ENCODE peak calls at places on chromosomes 13 and 19, in nine cellular contexts. One of them, this sample, is unnamed.
A peak's percentile ranks its signal among the peaks of the same experiment; 100 is the strongest.

GRCh38 chr19:1166872-1167573 is 7.0 kb downstream of the SBNO2 start:
- DNase-seq in retinal pigment epithelial cell: no peak
- DNase-seq in left ventricle myocardium inferior: no peak
- DNase-seq in MG63: no peak
- DNase-seq in ovary: peak; percentile 39
- DNase-seq in breast epithelium: peak; percentile 61
- DNase-seq in GM06990: no peak
- DNase-seq in CD8-positive, alpha-beta T cell: no peak
- DNase-seq in CD8-positive, alpha-beta memory T cell: no peak
- DNase-seq in this sample: peak; percentile 50

GRCh38 chr19:485583-486236 is 10.6 kb upstream of the MADCAM1 start:
- DNase-seq in retinal pigment epithelial cell: peak; percentile 78
- DNase-seq in left ventricle myocardium inferior: peak; percentile 48
- DNase-seq in MG63: peak; percentile 46
- DNase-seq in ovary: no peak
- DNase-seq in breast epithelium: peak; percentile 75
- DNase-seq in GM06990: no peak
- DNase-seq in CD8-positive, alpha-beta T cell: no peak
- DNase-seq in CD8-positive, alpha-beta memory T cell: no peak
- DNase-seq in this sample: peak; percentile 74

GRCh38 chr19:41577144-41577830 is 1.3 kb downstream of the CEACAM21 start:
- DNase-seq in retinal pigment epithelial cell: no peak
- DNase-seq in left ventricle myocardium inferior: no peak
- DNase-seq in MG63: no peak
- DNase-seq in ovary: no peak
- DNase-seq in breast epithelium: no peak
- DNase-seq in GM06990: no peak
- DNase-seq in CD8-positive, alpha-beta T cell: no peak
- DNase-seq in CD8-positive, alpha-beta memory T cell: no peak
- DNase-seq in this sample: no peak

GRCh38 chr13:50691176-50691681 is 152.3 kb downstream of the DLEU7 start:
- DNase-seq in retinal pigment epithelial cell: no peak
- DNase-seq in left ventricle myocardium inferior: no peak
- DNase-seq in MG63: no peak
- DNase-seq in ovary: no peak
- DNase-seq in breast epithelium: no peak
- DNase-seq in GM06990: no peak
- DNase-seq in CD8-positive, alpha-beta T cell: no peak
- DNase-seq in CD8-positive, alpha-beta memory T cell: no peak
- DNase-seq in this sample: no peak

GRCh38 chr13:23588576-23589141 is 18.4 kb downstream of the TNFRSF19 start:
- DNase-seq in retinal pigment epithelial cell: no peak
- DNase-seq in left ventricle myocardium inferior: no peak
- DNase-seq in MG63: no peak
- DNase-seq in ovary: no peak
- DNase-seq in breast epithelium: no peak
- DNase-seq in GM06990: no peak
- DNase-seq in CD8-positive, alpha-beta T cell: no peak
- DNase-seq in CD8-positive, alpha-beta memory T cell: no peak
- DNase-seq in this sample: no peak

GRCh38 chr13:40789275-40790231 is at the start of gene SLC25A15:
- DNase-seq in retinal pigment epithelial cell: peak; percentile 38
- DNase-seq in left ventricle myocardium inferior: peak; percentile 85
- DNase-seq in MG63: peak; percentile 90
- DNase-seq in ovary: peak; percentile 68
- DNase-seq in breast epithelium: peak; percentile 44
- DNase-seq in GM06990: peak; percentile 86
- DNase-seq in CD8-positive, alpha-beta T cell: peak; percentile 65
- DNase-seq in CD8-positive, alpha-beta memory T cell: peak; percentile 68
- DNase-seq in this sample: peak; percentile 95

GRCh38 chr13:110231348-110232047 is 75.5 kb downstream of the COL4A1 start:
- DNase-seq in retinal pigment epithelial cell: no peak
- DNase-seq in left ventricle myocardium inferior: no peak
- DNase-seq in MG63: no peak
- DNase-seq in ovary: no peak
- DNase-seq in breast epithelium: no peak
- DNase-seq in GM06990: no peak
- DNase-seq in CD8-positive, alpha-beta T cell: no peak
- DNase-seq in CD8-positive, alpha-beta memory T cell: no peak
- DNase-seq in this sample: no peak

GRCh38 chr19:11745871-11746270 is 7.1 kb upstream of the ZNF823 start:
- DNase-seq in retinal pigment epithelial cell: no peak
- DNase-seq in left ventricle myocardium inferior: no peak
- DNase-seq in MG63: no peak
- DNase-seq in ovary: no peak
- DNase-seq in breast epithelium: no peak
- DNase-seq in GM06990: no peak
- DNase-seq in CD8-positive, alpha-beta T cell: no peak
- DNase-seq in CD8-positive, alpha-beta memory T cell: no peak
- DNase-seq in this sample: no peak

GRCh38 chr19:15923702-15924101 is 10.6 kb downstream of the CYP4F11 start:
- DNase-seq in retinal pigment epithelial cell: no peak
- DNase-seq in left ventricle myocardium inferior: no peak
- DNase-seq in MG63: no peak
- DNase-seq in ovary: no peak
- DNase-seq in breast epithelium: no peak
- DNase-seq in GM06990: no peak
- DNase-seq in CD8-positive, alpha-beta T cell: no peak
- DNase-seq in CD8-positive, alpha-beta memory T cell: no peak
- DNase-seq in this sample: no peak

GRCh38 chr19:46668662-46669061 is 7.7 kb upstream of the DACT3 start:
- DNase-seq in retinal pigment epithelial cell: no peak
- DNase-seq in left ventricle myocardium inferior: no peak
- DNase-seq in MG63: no peak
- DNase-seq in ovary: no peak
- DNase-seq in breast epithelium: no peak
- DNase-seq in GM06990: no peak
- DNase-seq in CD8-positive, alpha-beta T cell: no peak
- DNase-seq in CD8-positive, alpha-beta memory T cell: no peak
- DNase-seq in this sample: no peak

GRCh38 chr13:105817498-105817897 is 718.0 kb downstream of the EFNB2 start:
- DNase-seq in retinal pigment epithelial cell: no peak
- DNase-seq in left ventricle myocardium inferior: no peak
- DNase-seq in MG63: no peak
- DNase-seq in ovary: no peak
- DNase-seq in breast epithelium: no peak
- DNase-seq in GM06990: no peak
- DNase-seq in CD8-positive, alpha-beta T cell: no peak
- DNase-seq in CD8-positive, alpha-beta memory T cell: no peak
- DNase-seq in this sample: no peak

GRCh38 chr13:75637101-75637774 is 1.1 kb downstream of the LMO7 start:
- DNase-seq in retinal pigment epithelial cell: no peak
- DNase-seq in left ventricle myocardium inferior: no peak
- DNase-seq in MG63: peak; percentile 16
- DNase-seq in ovary: no peak
- DNase-seq in breast epithelium: no peak
- DNase-seq in GM06990: no peak
- DNase-seq in CD8-positive, alpha-beta T cell: no peak
- DNase-seq in CD8-positive, alpha-beta memory T cell: no peak
- DNase-seq in this sample: no peak

GRCh38 chr19:6676288-6676687 is 6.3 kb upstream of the TNFSF14 start:
- DNase-seq in retinal pigment epithelial cell: no peak
- DNase-seq in left ventricle myocardium inferior: no peak
- DNase-seq in MG63: no peak
- DNase-seq in ovary: no peak
- DNase-seq in breast epithelium: no peak
- DNase-seq in GM06990: no peak
- DNase-seq in CD8-positive, alpha-beta T cell: no peak
- DNase-seq in CD8-positive, alpha-beta memory T cell: no peak
- DNase-seq in this sample: no peak

GRCh38 chr19:6677495-6677894 is 7.5 kb upstream of the TNFSF14 start:
- DNase-seq in retinal pigment epithelial cell: no peak
- DNase-seq in left ventricle myocardium inferior: no peak
- DNase-seq in MG63: no peak
- DNase-seq in ovary: no peak
- DNase-seq in breast epithelium: no peak
- DNase-seq in GM06990: no peak
- DNase-seq in CD8-positive, alpha-beta T cell: no peak
- DNase-seq in CD8-positive, alpha-beta memory T cell: no peak
- DNase-seq in this sample: no peak

GRCh38 chr19:6671960-6672359 is 2.0 kb upstream of the TNFSF14 start:
- DNase-seq in retinal pigment epithelial cell: no peak
- DNase-seq in left ventricle myocardium inferior: no peak
- DNase-seq in MG63: no peak
- DNase-seq in ovary: no peak
- DNase-seq in breast epithelium: no peak
- DNase-seq in GM06990: no peak
- DNase-seq in CD8-positive, alpha-beta T cell: no peak
- DNase-seq in CD8-positive, alpha-beta memory T cell: no peak
- DNase-seq in this sample: no peak

GRCh38 chr19:6672693-6673290 is 2.8 kb upstream of the TNFSF14 start:
- DNase-seq in retinal pigment epithelial cell: no peak
- DNase-seq in left ventricle myocardium inferior: no peak
- DNase-seq in MG63: no peak
- DNase-seq in ovary: no peak
- DNase-seq in breast epithelium: no peak
- DNase-seq in GM06990: no peak
- DNase-seq in CD8-positive, alpha-beta T cell: no peak
- DNase-seq in CD8-positive, alpha-beta memory T cell: no peak
- DNase-seq in this sample: no peak

DNA sequence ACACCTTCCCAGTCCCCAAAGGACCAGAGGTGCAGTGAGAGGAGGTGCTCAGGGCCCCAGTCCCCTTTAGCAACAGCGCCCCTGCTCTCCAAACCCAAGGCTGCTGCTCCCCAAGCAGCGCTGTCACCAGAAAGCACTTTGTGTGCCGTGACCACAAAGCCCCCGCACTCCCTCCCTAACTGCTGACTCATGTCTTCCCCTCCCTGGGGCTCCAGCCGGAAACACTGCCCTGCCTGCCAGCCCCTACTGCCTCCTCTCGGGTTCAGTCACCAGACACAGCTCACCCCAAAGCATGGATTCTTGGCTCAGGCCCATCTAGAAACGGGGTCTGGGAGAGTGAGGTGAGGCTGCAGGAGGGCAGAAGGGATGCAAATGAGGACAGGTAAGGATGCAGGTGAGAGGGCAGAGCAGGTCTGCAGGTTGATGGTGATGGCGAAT is 4.9 kb upstream of the TNFSF14 start:
- DNase-seq in retinal pigment epithelial cell: peak; percentile 47
- DNase-seq in left ventricle myocardium inferior: peak; percentile 50
- DNase-seq in MG63: peak; percentile 71
- DNase-seq in ovary: no peak
- DNase-seq in breast epithelium: peak; percentile 36
- DNase-seq in GM06990: peak; percentile 88
- DNase-seq in CD8-positive, alpha-beta T cell: peak; percentile 78
- DNase-seq in CD8-positive, alpha-beta memory T cell: peak; percentile 84
- DNase-seq in this sample: peak; percentile 61
- H3K4me3 ChIP-seq in retinal pigment epithelial cell: no peak overlapping the region
- H3K4me3 ChIP-seq in left ventricle myocardium inferior: no peak overlapping the region
- H3K4me3 ChIP-seq in MG63: no peak overlapping the region
- H3K4me3 ChIP-seq in ovary: no peak overlapping the region
- H3K4me3 ChIP-seq in breast epithelium: no peak overlapping the region
- H3K4me3 ChIP-seq in GM06990: peak overlapping the region; percentile 47
- H3K4me3 ChIP-seq in CD8-positive, alpha-beta T cell: no peak overlapping the region
- H3K4me3 ChIP-seq in CD8-positive, alpha-beta memory T cell: peak overlapping the region; percentile 32
- H3K4me3 ChIP-seq in this sample: no peak overlapping the region

GRCh38 chr13:59963827-59964226 is 199.9 kb downstream of the DIAPH3 start:
- DNase-seq in retinal pigment epithelial cell: no peak
- DNase-seq in left ventricle myocardium inferior: no peak
- DNase-seq in MG63: no peak
- DNase-seq in ovary: no peak
- DNase-seq in breast epithelium: no peak
- DNase-seq in GM06990: no peak
- DNase-seq in CD8-positive, alpha-beta T cell: no peak
- DNase-seq in CD8-positive, alpha-beta memory T cell: no peak
- DNase-seq in this sample: no peak
- H3K4me3 ChIP-seq in retinal pigment epithelial cell: no peak overlapping the region
- H3K4me3 ChIP-seq in left ventricle myocardium inferior: no peak overlapping the region
- H3K4me3 ChIP-seq in MG63: no peak overlapping the region
- H3K4me3 ChIP-seq in ovary: no peak overlapping the region
- H3K4me3 ChIP-seq in breast epithelium: no peak overlapping the region
- H3K4me3 ChIP-seq in GM06990: no peak overlapping the region
- H3K4me3 ChIP-seq in CD8-positive, alpha-beta T cell: no peak overlapping the region
- H3K4me3 ChIP-seq in CD8-positive, alpha-beta memory T cell: no peak overlapping the region
- H3K4me3 ChIP-seq in this sample: no peak overlapping the region

GRCh38 chr19:55442372-55443044 is 592 bp downstream of the SHISA7 start:
- DNase-seq in retinal pigment epithelial cell: no peak
- DNase-seq in left ventricle myocardium inferior: no peak
- DNase-seq in MG63: no peak
- DNase-seq in ovary: no peak
- DNase-seq in breast epithelium: no peak
- DNase-seq in GM06990: no peak
- DNase-seq in CD8-positive, alpha-beta T cell: no peak
- DNase-seq in CD8-positive, alpha-beta memory T cell: no peak
- DNase-seq in this sample: no peak

GRCh38 chr19:55443045-55443823 is at the start of gene SHISA7:
- DNase-seq in retinal pigment epithelial cell: no peak
- DNase-seq in left ventricle myocardium inferior: no peak
- DNase-seq in MG63: no peak
- DNase-seq in ovary: no peak
- DNase-seq in breast epithelium: no peak
- DNase-seq in GM06990: no peak
- DNase-seq in CD8-positive, alpha-beta T cell: no peak
- DNase-seq in CD8-positive, alpha-beta memory T cell: no peak
- DNase-seq in this sample: no peak

GRCh38 chr19:55441319-55441691 is 1.8 kb downstream of the SHISA7 start:
- DNase-seq in retinal pigment epithelial cell: no peak
- DNase-seq in left ventricle myocardium inferior: no peak
- DNase-seq in MG63: no peak
- DNase-seq in ovary: no peak
- DNase-seq in breast epithelium: no peak
- DNase-seq in GM06990: no peak
- DNase-seq in CD8-positive, alpha-beta T cell: no peak
- DNase-seq in CD8-positive, alpha-beta memory T cell: no peak
- DNase-seq in this sample: no peak

GRCh38 chr19:55440411-55441105 is 2.5 kb downstream of the SHISA7 start:
- DNase-seq in retinal pigment epithelial cell: no peak
- DNase-seq in left ventricle myocardium inferior: no peak
- DNase-seq in MG63: no peak
- DNase-seq in ovary: no peak
- DNase-seq in breast epithelium: no peak
- DNase-seq in GM06990: no peak
- DNase-seq in CD8-positive, alpha-beta T cell: no peak
- DNase-seq in CD8-positive, alpha-beta memory T cell: no peak
- DNase-seq in this sample: no peak

GRCh38 chr19:55441692-55442321 is 1.3 kb downstream of the SHISA7 start:
- DNase-seq in retinal pigment epithelial cell: no peak
- DNase-seq in left ventricle myocardium inferior: no peak
- DNase-seq in MG63: no peak
- DNase-seq in ovary: no peak
- DNase-seq in breast epithelium: no peak
- DNase-seq in GM06990: no peak
- DNase-seq in CD8-positive, alpha-beta T cell: no peak
- DNase-seq in CD8-positive, alpha-beta memory T cell: no peak
- DNase-seq in this sample: no peak
- H3K4me3 ChIP-seq in retinal pigment epithelial cell: no peak overlapping the region
- H3K4me3 ChIP-seq in left ventricle myocardium inferior: no peak overlapping the region
- H3K4me3 ChIP-seq in MG63: no peak overlapping the region
- H3K4me3 ChIP-seq in ovary: no peak overlapping the region
- H3K4me3 ChIP-seq in breast epithelium: peak overlapping the region; percentile 46
- H3K4me3 ChIP-seq in GM06990: no peak overlapping the region
- H3K4me3 ChIP-seq in CD8-positive, alpha-beta T cell: no peak overlapping the region
- H3K4me3 ChIP-seq in CD8-positive, alpha-beta memory T cell: no peak overlapping the region
- H3K4me3 ChIP-seq in this sample: no peak overlapping the region

DNA sequence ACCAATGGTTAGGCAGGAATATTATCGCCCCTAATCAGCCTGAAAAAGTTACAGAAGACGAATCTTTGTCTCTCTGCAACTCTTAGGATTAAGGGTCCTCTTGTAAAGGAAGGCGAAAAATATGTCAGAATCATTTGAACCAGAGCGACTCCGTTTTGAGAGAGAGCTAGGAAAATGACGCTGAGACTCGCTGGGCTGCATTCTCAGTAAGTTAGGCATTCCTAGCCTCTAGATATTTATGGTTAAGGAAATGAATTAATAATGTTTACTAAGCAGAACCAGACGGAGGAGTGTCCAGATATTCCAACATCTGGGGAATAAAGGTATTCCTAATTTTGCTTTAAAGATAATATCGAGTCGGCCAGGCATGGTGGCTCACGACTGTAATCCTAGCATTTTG is 755 bp upstream of the ZNF726 start:
- DNase-seq in retinal pigment epithelial cell: no peak
- DNase-seq in left ventricle myocardium inferior: no peak
- DNase-seq in MG63: no peak
- DNase-seq in ovary: no peak
- DNase-seq in breast epithelium: no peak
- DNase-seq in GM06990: no peak
- DNase-seq in CD8-positive, alpha-beta T cell: no peak
- DNase-seq in CD8-positive, alpha-beta memory T cell: no peak
- DNase-seq in this sample: no peak
- H3K4me3 ChIP-seq in retinal pigment epithelial cell: no peak overlapping the region
- H3K4me3 ChIP-seq in left ventricle myocardium inferior: peak overlapping the region; percentile 77
- H3K4me3 ChIP-seq in MG63: peak overlapping the region; percentile 71
- H3K4me3 ChIP-seq in ovary: no peak overlapping the region
- H3K4me3 ChIP-seq in breast epithelium: peak overlapping the region; percentile 81
- H3K4me3 ChIP-seq in GM06990: no peak overlapping the region
- H3K4me3 ChIP-seq in CD8-positive, alpha-beta T cell: peak overlapping the region; percentile 56
- H3K4me3 ChIP-seq in CD8-positive, alpha-beta memory T cell: peak overlapping the region; percentile 86
- H3K4me3 ChIP-seq in this sample: no peak overlapping the region

This sample was measured in right cardiac atrium.